ENCODE peak calls at places on chromosome 5, in four cellular contexts. I is MM.1S, L is right lobe of liver, O is IMR-90. Z is an unnamed sample.

GRCh38 chr5:169626779-169627178 is 10.3 kb upstream of the DOCK2 start:
- DNase-seq in I (no peak), O (peak), L (no peak), Z (no peak)

GRCh38 chr5:76273491-76273890 is 129.6 kb upstream of the IQGAP2 start:
- DNase-seq in O (no peak), I (no peak), L (peak), Z (no peak)

GRCh38 chr5:7395432-7396168 is at the start of gene ADCY2:
- DNase-seq in O (no peak), I (no peak), L (no peak), Z (no peak)

GRCh38 chr5:153714732-153715287 is 224.3 kb downstream of the GRIA1 start:
- DNase-seq in O (peak), L (no peak), I (no peak), Z (no peak)

GRCh38 chr5:7873216-7873615 is 4.3 kb downstream of the MTRR start:
- DNase-seq in I (peak), O (no peak), L (no peak), Z (no peak)

GRCh38 chr5:64632251-64632650 is 58.1 kb upstream of the SHISAL2B start:
- DNase-seq in O (peak), I (no peak), L (no peak), Z (peak)

GRCh38 chr5:55638455-55638854 is 73.7 kb downstream of the SLC38A9 start:
- DNase-seq in I (no peak), O (peak), L (no peak), Z (no peak)

GRCh38 chr5:124754206-124754927 is 7.9 kb upstream of the ZNF608 start:
- DNase-seq in O (no peak), I (peak), L (no peak), Z (no peak)

GRCh38 chr5:91089758-91090157 is 293.4 kb downstream of the ARRDC3 start:
- DNase-seq in O (no peak), I (no peak), L (no peak), Z (no peak)

GRCh38 chr5:177446184-177447065 is at the start of gene PRR7:
- DNase-seq in I (peak), L (no peak), O (peak), Z (peak)

GRCh38 chr5:141001854-141002666 is 35.8 kb downstream of the PCDHAC2 start:
- DNase-seq in O (no peak), I (no peak), L (no peak), Z (peak)

GRCh38 chr5:142878111-142878510 is 107.9 kb downstream of the ARHGAP26 start:
- DNase-seq in L (no peak), I (no peak), O (no peak), Z (no peak)

GRCh38 chr5:104452554-104452953 is 890.0 kb upstream of the NUDT12 start:
- DNase-seq in L (no peak), O (no peak), I (no peak), Z (no peak)

GRCh38 chr5:124132843-124133242 is 613.6 kb downstream of the ZNF608 start:
- DNase-seq in L (no peak), I (no peak), O (no peak), Z (no peak)

GRCh38 chr5:172104801-172105701 is 83.0 kb downstream of the STK10 start:
- DNase-seq in I (no peak), O (no peak), L (no peak), Z (peak)

GRCh38 chr5:58439094-58439644 is 20.7 kb downstream of the PLK2 start:
- DNase-seq in O (no peak), L (no peak), I (no peak), Z (no peak)

GRCh38 chr5:111092062-111092853 is at the start of gene WDR36:
- DNase-seq in I (peak), O (peak), L (peak), Z (peak)

GRCh38 chr5:134111741-134112647 is 2.5 kb upstream of the TCF7 start:
- DNase-seq in L (no peak), I (no peak), O (peak), Z (no peak)

GRCh38 chr5:127934791-127935256 is 148.7 kb upstream of the SLC12A2 start:
- DNase-seq in O (peak), L (no peak), I (no peak), Z (no peak)

GRCh38 chr5:16464664-16465543 is 696 bp downstream of the ZNF622 start:
- DNase-seq in O (no peak), I (peak), L (no peak), Z (peak)

GRCh38 chr5:65778126-65778525 is 56.1 kb downstream of the NLN start:
- DNase-seq in I (no peak), L (no peak), O (no peak), Z (no peak)

GRCh38 chr5:172456076-172456800 is 1.9 kb upstream of the SH3PXD2B start:
- DNase-seq in L (no peak), I (no peak), O (no peak), Z (no peak)

GRCh38 chr5:180816608-180817534 is 14.3 kb upstream of the MGAT1 start:
- DNase-seq in O (peak), L (no peak), I (peak), Z (no peak)

GRCh38 chr5:135891804-135892203 is 3.8 kb downstream of the IL9 start:
- DNase-seq in O (no peak), I (no peak), L (no peak), Z (no peak)

GRCh38 chr5:177601577-177602457 is 1.9 kb downstream of the B4GALT7 start:
- DNase-seq in I (no peak), L (peak), O (no peak), Z (no peak)

GRCh38 chr5:96247097-96247675 is 185.9 kb downstream of the PCSK1 start:
- DNase-seq in I (no peak), O (peak), L (peak), Z (no peak)
- H3K27ac ChIP-seq in I (no peak), O (peak), L (peak), Z (no peak)

GRCh38 chr5:149407331-149408251 is 28.5 kb upstream of the IL17B start:
- DNase-seq in O (no peak), L (no peak), I (no peak), Z (no peak)
- H3K4me3 ChIP-seq in O (peak), L (peak), I (no peak), Z (peak)

GRCh38 chr5:75167345-75167744 is 69.3 kb downstream of the ANKRD31 start:
- DNase-seq in I (no peak), O (no peak), L (no peak), Z (no peak)

GRCh38 chr5:75168026-75168750 is 68.5 kb downstream of the ANKRD31 start:
- DNase-seq in L (no peak), O (no peak), I (no peak), Z (no peak)
- H3K27ac ChIP-seq in L (no peak), O (no peak), I (no peak), Z (no peak)

GRCh38 chr5:62778327-62779009 is 199.8 kb downstream of the LRRC70 start:
- DNase-seq in I (peak), L (no peak), O (no peak), Z (no peak)
- H3K4me3 ChIP-seq in I (no peak), L (no peak), O (no peak), Z (no peak)

GRCh38 chr5:69531010-69531785 is 28.8 kb upstream of the GTF2H2C start:
- DNase-seq in O (no peak), I (no peak), L (no peak), Z (no peak)
- H3K27ac ChIP-seq in O (no peak), I (no peak), L (no peak), Z (peak)

GRCh38 chr5:129906177-129906887 is 2.1 kb downstream of the CHSY3 start:
- DNase-seq in I (no peak), L (peak), O (no peak), Z (no peak)
- H3K4me3 ChIP-seq in I (peak), L (peak), O (peak), Z (peak)

Z was measured in lower lobe of right lung.